ENCODE peak calls at places on chromosomes 2 and 18, in four cellular contexts. O is CD4-positive, alpha-beta memory T cell; G is heart left ventricle; K is testis. V is an unnamed sample.

GRCh38 chr2:95300391-95300938 is 3.3 kb downstream of the KCNIP3 start:
- DNase-seq in O (no peak), G (no peak), K (peak; percentile 38), V (peak; percentile 86)

GRCh38 chr2:30276455-30276911 is 45.1 kb downstream of the LBH start:
- DNase-seq in K (no peak), G (no peak), O (no peak), V (no peak)

GRCh38 chr18:69308620-69309019 is 92.1 kb upstream of the DOK6 start:
- DNase-seq in G (no peak), O (no peak), K (no peak), V (no peak)

GRCh38 chr2:172970660-172971059 is 105.0 kb upstream of the MAP3K20 start:
- DNase-seq in G (no peak), K (no peak), O (peak; percentile 28), V (no peak)

GRCh38 chr2:174535757-174536703 is 49.2 kb upstream of the GPR155 start:
- DNase-seq in O (no peak), G (no peak), K (no peak), V (no peak)

GRCh38 chr2:58866040-58866439 is 624.9 kb upstream of the FANCL start:
- DNase-seq in O (no peak), K (no peak), G (no peak), V (peak; percentile 5)

GRCh38 chr18:64208531-64208930 is 59.6 kb upstream of the LINC00305 start:
- DNase-seq in K (no peak), G (no peak), O (no peak), V (no peak)

GRCh38 chr18:8609711-8610441 is 639 bp downstream of the RAB12 start:
- DNase-seq in G (no peak), K (peak; percentile 46), O (peak; percentile 5), V (peak; percentile 59)

GRCh38 chr18:28063181-28063790 is 113.6 kb downstream of the CDH2 start:
- DNase-seq in O (no peak), G (no peak), K (no peak), V (no peak)

GRCh38 chr18:78685250-78685979 is 294.2 kb upstream of the SALL3 start:
- DNase-seq in O (no peak), K (no peak), G (no peak), V (no peak)

GRCh38 chr2:165055081-165055879 is 100.0 kb upstream of the SLC38A11 start:
- DNase-seq in K (peak; percentile 47), O (no peak), G (no peak), V (no peak)

GRCh38 chr2:68167186-68167585 is 9.5 kb downstream of the PNO1 start:
- DNase-seq in G (no peak), K (no peak), O (no peak), V (no peak)

GRCh38 chr2:65562890-65563289 is 130.5 kb upstream of the SPRED2 start:
- DNase-seq in O (no peak), G (peak; percentile 83), K (no peak), V (no peak)

GRCh38 chr2:187917535-187917934 is 363.3 kb upstream of the TFPI start:
- DNase-seq in G (no peak), K (no peak), O (no peak), V (no peak)

GRCh38 chr2:128454980-128455709 is 136.5 kb upstream of the HS6ST1 start:
- DNase-seq in G (no peak), O (no peak), K (no peak), V (no peak)

GRCh38 chr2:112714331-112714730 is 6.5 kb upstream of the NT5DC4 start:
- DNase-seq in G (no peak), O (no peak), K (no peak), V (no peak)

GRCh38 chr2:46428911-46429436 is 50.4 kb upstream of the TMEM247 start:
- DNase-seq in O (no peak), G (no peak), K (peak; percentile 78), V (no peak)

GRCh38 chr2:27451095-27451494 is 8.9 kb downstream of the KRTCAP3 start:
- DNase-seq in K (no peak), O (no peak), G (no peak), V (no peak)

GRCh38 chr2:24913896-24914295 is 6.1 kb downstream of the ADCY3 start:
- DNase-seq in K (no peak), O (no peak), G (no peak), V (peak; percentile 89)

GRCh38 chr2:173496746-173497145 is 142.1 kb downstream of the CDCA7 start:
- DNase-seq in K (no peak), G (no peak), O (no peak), V (no peak)

GRCh38 chr2:19801367-19802087 is 100.3 kb downstream of the TTC32 start:
- DNase-seq in O (no peak), K (peak; percentile 26), G (peak; percentile 93), V (no peak)

GRCh38 chr2:41879367-41879871 is 168.4 kb upstream of the PKDCC start:
- DNase-seq in K (peak; percentile 48), G (no peak), O (peak; percentile 11), V (peak; percentile 39)

GRCh38 chr18:31830686-31831085 is 70.0 kb upstream of the SLC25A52 start:
- DNase-seq in O (no peak), K (no peak), G (no peak), V (no peak)

GRCh38 chr2:134405641-134406081 is 151.8 kb downstream of the MGAT5 start:
- DNase-seq in K (no peak), G (no peak), O (no peak), V (no peak)

GRCh38 chr2:55912926-55913325 is 10.7 kb downstream of the EFEMP1 start:
- DNase-seq in K (no peak), O (no peak), G (no peak), V (no peak)

GRCh38 chr2:118202707-118203303 is 114.5 kb downstream of the INSIG2 start:
- DNase-seq in G (no peak), K (peak; percentile 46), O (peak; percentile 40), V (peak; percentile 41)

GRCh38 chr2:25373269-25373981 is 31.7 kb upstream of the DNMT3A start:
- DNase-seq in K (no peak), O (no peak), G (peak; percentile 45), V (peak; percentile 54)

GRCh38 chr2:238097988-238098853 is 1.9 kb upstream of the ESPNL start:
- DNase-seq in K (peak; percentile 75), G (peak; percentile 56), O (no peak), V (peak; percentile 97)

GRCh38 chr18:79924814-79925655 is 26.4 kb downstream of the SLC66A2 start:
- DNase-seq in O (no peak), G (peak; percentile 49), K (peak; percentile 81), V (peak; percentile 67)
- H3K36me3 ChIP-seq in O (peaks cover 5% of the 10 kb centered on the region), G (peaks cover 11% of the 10 kb centered on the region), K (no peaks in the 10 kb centered on the region), V (no peaks in the 10 kb centered on the region)

GRCh38 chr2:220935789-220936321 is 636.2 kb downstream of the EPHA4 start:
- DNase-seq in O (no peak), G (peak; percentile 31), K (no peak), V (no peak)
- H3K36me3 ChIP-seq in O (no peaks in the 10 kb centered on the region), G (no peaks in the 10 kb centered on the region), K (no peaks in the 10 kb centered on the region), V (no peaks in the 10 kb centered on the region)

DNA sequence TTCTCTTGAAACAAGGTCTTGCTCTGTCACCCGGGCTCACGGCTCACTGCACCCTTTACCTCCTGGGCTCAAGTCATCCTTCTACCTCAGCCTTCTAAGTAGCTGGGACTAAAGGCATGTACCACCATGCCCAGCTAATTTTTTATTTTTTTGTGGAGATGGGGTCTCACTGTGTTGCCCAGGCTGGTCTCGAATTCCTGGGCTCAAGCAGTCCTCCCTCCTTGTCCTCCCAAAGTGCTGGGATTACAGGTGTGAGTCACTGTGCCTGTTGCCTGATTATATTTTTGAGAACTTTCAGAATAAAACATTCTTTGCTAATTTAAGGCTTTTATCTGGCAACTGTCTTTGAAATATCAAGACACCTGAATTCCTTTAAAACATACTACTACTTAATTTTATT is 47.9 kb downstream of the BIRC6 start:
- DNase-seq in K (no peak), G (no peak), O (no peak), V (no peak)
- H3K36me3 ChIP-seq in K (no peaks in the 10 kb centered on the region), G (peaks cover 93% of the 10 kb centered on the region), O (peaks cover 5% of the 10 kb centered on the region), V (peaks cover 1% of the 10 kb centered on the region)

GRCh38 chr2:222903234-222904220 is 42.7 kb downstream of the ACSL3 start:
- DNase-seq in G (no peak), O (peak; percentile 35), K (peak; percentile 52), V (peak; percentile 16)

GRCh38 chr2:222909276-222909675 is 48.4 kb downstream of the ACSL3 start:
- DNase-seq in G (no peak), O (no peak), K (no peak), V (no peak)

GRCh38 chr2:222904557-222905258 is 43.9 kb downstream of the ACSL3 start:
- DNase-seq in G (no peak), O (no peak), K (no peak), V (no peak)

GRCh38 chr2:222907790-222908431 is 47.1 kb downstream of the ACSL3 start:
- DNase-seq in K (no peak), O (no peak), G (no peak), V (no peak)

DNA sequence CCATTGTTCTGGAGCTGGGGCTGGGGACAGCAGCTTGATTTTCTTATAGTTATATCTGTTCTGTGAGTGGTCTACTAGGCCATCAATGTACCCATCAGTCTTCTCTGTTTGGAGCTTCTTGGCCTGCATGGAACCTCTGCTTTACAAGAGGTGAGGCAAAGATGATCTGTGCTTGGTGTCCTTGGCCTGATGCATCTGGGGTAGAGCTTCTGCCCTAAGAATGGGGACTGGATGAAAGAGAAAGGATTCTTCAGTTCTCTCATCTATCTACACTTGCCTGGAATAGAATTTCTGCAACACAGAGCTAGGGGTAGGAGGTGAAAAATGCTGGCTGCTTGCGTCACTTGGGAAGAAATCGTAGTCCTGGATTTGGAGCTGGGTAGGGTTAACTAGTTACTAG is 46.2 kb downstream of the ACSL3 start:
- DNase-seq in O (no peak), K (no peak), G (no peak), V (no peak)
- H3K36me3 ChIP-seq in O (peaks cover 6% of the 10 kb centered on the region), K (no peaks in the 10 kb centered on the region), G (peaks cover 34% of the 10 kb centered on the region), V (peaks cover 3% of the 10 kb centered on the region)

GRCh38 chr18:75226956-75227316 is 16.3 kb downstream of the TSHZ1 start:
- DNase-seq in G (no peak), O (no peak), K (no peak), V (no peak)
- H3K36me3 ChIP-seq in G (no peaks in the 10 kb centered on the region), O (no peaks in the 10 kb centered on the region), K (no peaks in the 10 kb centered on the region), V (no peaks in the 10 kb centered on the region)